ENCODE peak calls at places on chromosomes 6 and 20, in six cellular contexts. K is heart left ventricle; N is CD4-positive, alpha-beta T cell; C is naive thymus-derived CD4-positive, alpha-beta T cell; L is prostate gland; I is fibroblast of lung. Q is an unnamed sample.

GRCh38 chr20:38447251-38447661 is 12.1 kb upstream of the SNHG17 start:
- DNase-seq in I (no peak), C (no peak), L (no peak), N (no peak), K (no peak), Q (no peak)

GRCh38 chr6:85484941-85485340 is 35.1 kb downstream of the NT5E start:
- DNase-seq in C (no peak), L (no peak), I (no peak), N (no peak), K (no peak), Q (no peak)

GRCh38 chr20:8121666-8122065 is 10.4 kb upstream of the PLCB1 start:
- DNase-seq in I (no peak), N (no peak), L (no peak), K (no peak), C (no peak), Q (no peak)

GRCh38 chr6:167441653-167442644 is 117.1 kb downstream of the TTLL2 start:
- DNase-seq in K (no peak), L (no peak), I (peak; percentile 4), N (no peak), C (no peak), Q (no peak)

GRCh38 chr6:56255370-56255769 is 8.0 kb upstream of the COL21A1 start:
- DNase-seq in I (peak; percentile 68), L (no peak), N (no peak), C (no peak), K (no peak), Q (no peak)

GRCh38 chr6:72348926-72349325 is 272.9 kb upstream of the KCNQ5 start:
- DNase-seq in C (no peak), N (no peak), K (no peak), I (peak; percentile 83), L (no peak), Q (no peak)

GRCh38 chr20:16189371-16189770 is 383.9 kb downstream of the KIF16B start:
- DNase-seq in K (no peak), L (no peak), C (no peak), N (no peak), I (no peak), Q (no peak)

GRCh38 chr20:14470231-14470894 is 133.0 kb upstream of the FLRT3 start:
- DNase-seq in L (no peak), K (no peak), C (no peak), N (no peak), I (no peak), Q (no peak)

GRCh38 chr20:6612615-6612917 is 154.9 kb upstream of the BMP2 start:
- DNase-seq in L (no peak), C (no peak), I (no peak), K (no peak), N (no peak), Q (no peak)

GRCh38 chr6:40877362-40877761 is 161.7 kb downstream of the UNC5CL start:
- DNase-seq in L (no peak), N (no peak), C (no peak), I (no peak), K (no peak), Q (no peak)

GRCh38 chr6:158852312-158853071 is 33.3 kb upstream of the EZR start:
- DNase-seq in N (no peak), I (peak; percentile 18), K (no peak), L (no peak), C (no peak), Q (peak; percentile 47)

GRCh38 chr6:105202486-105202885 is 22.7 kb upstream of the POPDC3 start:
- DNase-seq in K (no peak), C (no peak), N (no peak), I (no peak), L (no peak), Q (no peak)

GRCh38 chr6:132466952-132467351 is 46.0 kb downstream of the STX7 start:
- DNase-seq in I (peak; percentile 71), L (no peak), N (no peak), K (no peak), C (no peak), Q (no peak)

GRCh38 chr6:105488521-105489212 is 85.8 kb upstream of the PREP start:
- DNase-seq in K (no peak), I (no peak), C (no peak), N (no peak), L (no peak), Q (no peak)

GRCh38 chr6:91166271-91166670 is 579.4 kb upstream of the MAP3K7 start:
- DNase-seq in N (no peak), I (peak; percentile 55), K (no peak), C (no peak), L (no peak), Q (no peak)

GRCh38 chr6:163667372-163668060 is 253.0 kb downstream of the QKI start:
- DNase-seq in I (peak; percentile 50), L (no peak), C (no peak), N (no peak), K (peak; percentile 50), Q (no peak)

GRCh38 chr20:61488030-61488429 is 236.0 kb downstream of the CDH4 start:
- DNase-seq in N (no peak), I (no peak), L (no peak), K (no peak), C (no peak), Q (no peak)

GRCh38 chr6:129766959-129767728 is 57.2 kb upstream of the ARHGAP18 start:
- DNase-seq in L (no peak), K (peak; percentile 33), I (peak; percentile 82), C (peak; percentile 41), N (peak; percentile 20), Q (peak; percentile 57)

GRCh38 chr20:6698056-6698455 is 69.4 kb upstream of the BMP2 start:
- DNase-seq in K (no peak), C (no peak), L (peak; percentile 9), N (no peak), I (peak; percentile 45), Q (no peak)

GRCh38 chr6:167796668-167797031 is 30.1 kb upstream of the AFDN start:
- DNase-seq in L (no peak), K (no peak), N (no peak), C (no peak), I (no peak), Q (no peak)

GRCh38 chr6:15025416-15025815 is 220.5 kb upstream of the JARID2 start:
- DNase-seq in C (no peak), L (no peak), I (no peak), K (no peak), N (no peak), Q (no peak)

GRCh38 chr6:44652551-44652950 is 265.0 kb downstream of the CDC5L start:
- DNase-seq in K (no peak), C (no peak), N (no peak), L (no peak), I (peak; percentile 75), Q (no peak)

GRCh38 chr6:138098306-138098705 is 8.9 kb downstream of the PERP start:
- DNase-seq in L (no peak), C (no peak), K (no peak), N (no peak), I (no peak), Q (no peak)

GRCh38 chr6:138103876-138104275 is 3.3 kb downstream of the PERP start:
- DNase-seq in K (no peak), I (no peak), N (no peak), L (no peak), C (no peak), Q (no peak)

GRCh38 chr6:138101946-138102731 is 5.1 kb downstream of the PERP start:
- DNase-seq in K (no peak), I (no peak), L (no peak), C (no peak), N (no peak), Q (no peak)

GRCh38 chr6:138104618-138105213 is 2.5 kb downstream of the PERP start:
- DNase-seq in K (no peak), I (no peak), N (no peak), L (no peak), C (no peak), Q (no peak)

GRCh38 chr6:138099832-138100231 is 7.4 kb downstream of the PERP start:
- DNase-seq in N (no peak), C (no peak), K (no peak), L (peak; percentile 27), I (peak; percentile 74), Q (no peak)
- H3K27me3 ChIP-seq in N (peaks cover 4% of the 10 kb centered on the region), C (no peaks in the 10 kb centered on the region), K (no peaks in the 10 kb centered on the region), L (no peaks in the 10 kb centered on the region), I (no peaks in the 10 kb centered on the region), Q (no peaks in the 10 kb centered on the region)

GRCh38 chr20:36971103-36971502 is 19.6 kb upstream of the SAMHD1 start:
- DNase-seq in K (no peak), L (no peak), C (no peak), N (no peak), I (no peak), Q (no peak)

GRCh38 chr20:36974660-36975059 is 23.2 kb upstream of the SAMHD1 start:
- DNase-seq in C (peak; percentile 32), L (no peak), I (no peak), K (no peak), N (no peak), Q (no peak)

GRCh38 chr20:36969478-36970186 is 18.1 kb upstream of the SAMHD1 start:
- DNase-seq in C (peak; percentile 47), L (no peak), I (no peak), N (peak; percentile 30), K (no peak), Q (peak; percentile 42)

GRCh38 chr20:36975085-36975829 is 23.7 kb upstream of the SAMHD1 start:
- DNase-seq in I (no peak), N (peak; percentile 55), L (no peak), C (peak; percentile 87), K (no peak), Q (peak; percentile 88)
- H3K27me3 ChIP-seq in I (no peaks in the 10 kb centered on the region), N (no peaks in the 10 kb centered on the region), L (no peaks in the 10 kb centered on the region), C (no peaks in the 10 kb centered on the region), K (no peaks in the 10 kb centered on the region), Q (no peaks in the 10 kb centered on the region)

DNA sequence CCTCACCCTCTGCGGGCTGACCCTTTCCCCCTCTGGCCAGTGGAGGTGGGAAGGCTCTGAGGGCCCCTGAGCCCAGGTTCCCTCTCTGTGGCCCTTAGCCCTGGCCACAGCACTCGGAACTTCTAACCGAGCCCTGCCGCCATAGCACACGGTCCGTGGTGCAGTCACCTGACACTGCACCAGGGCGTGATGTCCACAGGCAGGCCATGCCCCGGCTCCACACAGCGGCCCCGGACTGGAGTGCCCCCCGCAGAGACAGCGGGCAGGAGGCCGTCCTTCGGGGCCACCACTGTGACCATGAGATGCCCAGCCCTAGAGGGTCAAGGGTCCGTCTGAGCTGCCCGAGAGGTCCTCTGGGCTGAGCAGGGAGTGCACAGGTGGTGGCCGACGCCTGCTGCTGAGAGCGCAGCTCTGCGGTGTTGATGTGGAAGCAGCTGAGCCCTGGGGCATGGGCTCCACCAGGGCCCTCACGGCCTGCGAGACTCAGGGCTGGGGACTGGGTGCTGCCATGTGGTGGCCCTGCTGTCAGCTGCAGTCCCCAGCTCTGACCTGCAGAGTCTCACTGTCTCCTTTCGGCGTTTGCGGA is 11.2 kb upstream of the BHLHE23 start:
- DNase-seq in N (no peak), C (no peak), I (no peak), L (no peak), K (no peak), Q (no peak)
- H3K27me3 ChIP-seq in N (peaks cover 30% of the 10 kb centered on the region), C (no peaks in the 10 kb centered on the region), I (peaks cover 36% of the 10 kb centered on the region), L (peaks cover 43% of the 10 kb centered on the region), K (peaks cover 78% of the 10 kb centered on the region), Q (no peaks in the 10 kb centered on the region)

DNA sequence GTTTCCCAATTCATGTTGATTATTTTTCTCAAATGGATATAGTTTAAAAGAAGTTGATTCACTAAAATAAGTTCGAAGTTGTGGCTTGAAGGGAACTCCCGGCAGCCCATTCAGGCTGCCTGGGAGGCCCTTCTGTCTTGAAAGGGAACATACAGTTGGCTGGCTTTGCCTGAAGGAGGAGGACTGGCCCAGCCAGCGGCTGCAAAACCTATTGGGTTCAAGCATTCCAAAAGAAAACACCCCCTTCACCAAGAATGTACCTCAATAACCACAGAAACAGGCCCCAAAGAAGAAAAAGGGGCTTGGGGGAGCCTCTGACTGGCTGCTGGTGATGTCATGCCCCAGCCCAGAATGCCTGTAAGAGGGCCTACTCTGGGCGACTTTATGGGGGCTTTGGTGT is 36.6 kb downstream of the MAFB start:
- DNase-seq in K (no peak), L (no peak), N (no peak), I (peak; percentile 42), C (no peak), Q (no peak)
- H3K27me3 ChIP-seq in K (no peaks in the 10 kb centered on the region), L (no peaks in the 10 kb centered on the region), N (no peaks in the 10 kb centered on the region), I (no peaks in the 10 kb centered on the region), C (no peaks in the 10 kb centered on the region), Q (no peaks in the 10 kb centered on the region)

Q was measured in CD4-positive, alpha-beta memory T cell.